ENCODE peak calls at places on chromosomes 11 and 22, in four cellular contexts. Y, W, X and D are unnamed samples.
A peak's percentile ranks its signal among the peaks of the same experiment; 100 is the strongest.

GRCh38 chr11:12287009-12287373 is 90.4 kb upstream of the PARVA start:
- DNase-seq in Y (no peak), X (peak; percentile 98), W (no peak), D (no peak)

GRCh38 chr22:19717181-19717580 is 2.9 kb downstream of the SEPTIN5 start:
- DNase-seq in X (no peak), Y (no peak), W (no peak), D (no peak)

GRCh38 chr11:124085583-124085982 is 29.7 kb upstream of the VWA5A start:
- DNase-seq in W (no peak), X (no peak), Y (no peak), D (no peak)

GRCh38 chr11:11909727-11910126 is 68.0 kb downstream of the USP47 start:
- DNase-seq in W (no peak), X (peak; percentile 65), Y (no peak), D (no peak)

GRCh38 chr11:72609045-72609444 is 65.2 kb downstream of the PDE2A start:
- DNase-seq in W (no peak), Y (no peak), X (no peak), D (no peak)

GRCh38 chr11:76206327-76207081 is at the start of gene WNT11:
- DNase-seq in X (peak; percentile 12), Y (no peak), W (peak; percentile 70), D (peak; percentile 38)

GRCh38 chr11:91230647-91231046 is 994.0 kb upstream of the FAT3 start:
- DNase-seq in X (no peak), Y (no peak), W (no peak), D (no peak)

GRCh38 chr22:19823638-19824196 is 31.0 kb downstream of the GNB1L start:
- DNase-seq in W (no peak), X (no peak), Y (peak; percentile 62), D (no peak)

GRCh38 chr11:45354976-45355705 is 69.0 kb upstream of the SYT13 start:
- DNase-seq in Y (peak; percentile 88), X (peak; percentile 80), W (peak; percentile 86), D (peak; percentile 63)

GRCh38 chr11:2724653-2725366 is 25.0 kb upstream of the KCNQ1OT1 start:
- DNase-seq in Y (no peak), X (no peak), W (no peak), D (no peak)

GRCh38 chr11:7531011-7531410 is 17.2 kb downstream of the PPFIBP2 start:
- DNase-seq in X (no peak), W (no peak), Y (no peak), D (no peak)

GRCh38 chr22:43345761-43346261 is 2.6 kb upstream of the SCUBE1 start:
- DNase-seq in X (no peak), Y (no peak), W (no peak), D (no peak)

GRCh38 chr11:57781529-57781943 is 19.9 kb downstream of the CTNND1 start:
- DNase-seq in Y (no peak), W (peak; percentile 72), X (no peak), D (no peak)

GRCh38 chr11:2466069-2466801 is 21.4 kb downstream of the KCNQ1 start:
- DNase-seq in W (no peak), X (no peak), Y (peak; percentile 67), D (no peak)

GRCh38 chr11:82733444-82734119 is at the start of gene FAM181B:
- DNase-seq in Y (peak; percentile 82), X (peak; percentile 25), W (peak; percentile 83), D (peak; percentile 63)

GRCh38 chr11:129853508-129854228 is 38.0 kb downstream of the TMEM45B start:
- DNase-seq in Y (no peak), X (no peak), W (no peak), D (no peak)

GRCh38 chr11:35337136-35337918 is 82.0 kb downstream of the SLC1A2 start:
- DNase-seq in W (no peak), Y (no peak), X (peak; percentile 98), D (no peak)

GRCh38 chr22:48431014-48431413 is 1396.7 kb downstream of the BRD1 start:
- DNase-seq in Y (no peak), X (no peak), W (no peak), D (no peak)

GRCh38 chr11:43567396-43567975 is 113.1 kb upstream of the HSD17B12 start:
- DNase-seq in Y (no peak), X (peak; percentile 51), W (no peak), D (no peak)

GRCh38 chr11:30463266-30463665 is 122.9 kb downstream of the MPPED2 start:
- DNase-seq in W (no peak), Y (no peak), X (no peak), D (no peak)

GRCh38 chr11:68412593-68413475 is 47.7 kb upstream of the PPP6R3 start:
- DNase-seq in X (peak; percentile 57), W (no peak), Y (no peak), D (no peak)

GRCh38 chr22:37184816-37185541 is 3.1 kb downstream of the C1QTNF6 start:
- DNase-seq in X (no peak), Y (no peak), W (no peak), D (no peak)

GRCh38 chr11:8290122-8290810 is 26.6 kb upstream of the LMO1 start:
- DNase-seq in Y (no peak), W (no peak), X (no peak), D (no peak)

DNA sequence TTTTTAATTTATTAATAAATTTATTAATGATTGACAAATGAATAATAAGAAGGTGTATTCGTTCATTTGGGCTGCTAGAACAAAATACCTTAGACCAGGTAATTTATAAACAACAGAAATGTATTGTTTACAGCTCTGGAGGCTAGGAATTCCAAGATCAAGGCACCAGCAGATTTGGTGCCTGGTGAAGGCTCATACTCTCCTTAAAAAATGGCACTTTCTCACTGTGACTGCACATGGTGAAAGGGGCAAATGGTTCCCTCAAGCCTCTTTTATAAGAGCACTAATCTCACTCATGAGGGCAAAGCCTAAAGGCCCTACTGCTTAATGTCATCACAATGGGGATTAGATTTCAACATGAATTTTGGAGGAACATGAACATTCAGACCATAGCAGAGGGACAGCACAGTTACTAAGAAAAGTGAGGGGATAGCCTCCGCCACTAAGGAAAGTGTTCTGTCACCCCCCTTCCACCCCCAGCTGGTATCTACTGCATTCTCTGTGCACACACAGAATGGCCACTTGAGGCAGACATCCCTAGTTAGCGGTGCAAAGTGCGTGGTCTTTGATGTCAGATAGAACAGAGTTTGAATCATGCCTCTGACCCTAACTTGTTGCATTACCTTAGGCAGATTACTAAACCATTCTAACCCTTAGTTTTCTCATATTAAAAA is 47.2 kb upstream of the CEP295 start:
- DNase-seq in Y (no peak), X (no peak), W (peak; percentile 24), D (peak; percentile 6)
- TF ChIP-seq CTCF in Y (peak; percentile 58), X (peak; percentile 36), W (no peak), D (no peak)

GRCh38 chr22:30245985-30246901 is at the start of gene LIF:
- DNase-seq in W (peak; percentile 56), X (peak; percentile 82), Y (no peak), D (no peak)
- TF ChIP-seq CTCF in W (no peak), X (no peak), Y (peak; percentile 35), D (no peak)

GRCh38 chr22:46108564-46109473 is 41.5 kb upstream of the PPARA start:
- DNase-seq in W (no peak), Y (no peak), X (no peak), D (no peak)
- TF ChIP-seq CTCF in W (no peak), Y (no peak), X (no peak), D (no peak)

GRCh38 chr22:40525250-40525884 is 111.2 kb downstream of the MRTFA start:
- DNase-seq in W (peak; percentile 64), Y (no peak), X (no peak), D (peak; percentile 56)

GRCh38 chr22:40520562-40520961 is 116.0 kb downstream of the MRTFA start:
- DNase-seq in W (no peak), X (no peak), Y (no peak), D (no peak)

GRCh38 chr22:40521046-40521445 is 115.5 kb downstream of the MRTFA start:
- DNase-seq in Y (no peak), W (no peak), X (no peak), D (no peak)

GRCh38 chr22:40526960-40527359 is 109.6 kb downstream of the MRTFA start:
- DNase-seq in Y (no peak), W (no peak), X (no peak), D (no peak)

GRCh38 chr22:40524392-40525249 is 111.9 kb downstream of the MRTFA start:
- DNase-seq in X (no peak), W (no peak), Y (no peak), D (no peak)
- TF ChIP-seq CTCF in X (peak; percentile 33), W (no peak), Y (no peak), D (no peak)

DNA sequence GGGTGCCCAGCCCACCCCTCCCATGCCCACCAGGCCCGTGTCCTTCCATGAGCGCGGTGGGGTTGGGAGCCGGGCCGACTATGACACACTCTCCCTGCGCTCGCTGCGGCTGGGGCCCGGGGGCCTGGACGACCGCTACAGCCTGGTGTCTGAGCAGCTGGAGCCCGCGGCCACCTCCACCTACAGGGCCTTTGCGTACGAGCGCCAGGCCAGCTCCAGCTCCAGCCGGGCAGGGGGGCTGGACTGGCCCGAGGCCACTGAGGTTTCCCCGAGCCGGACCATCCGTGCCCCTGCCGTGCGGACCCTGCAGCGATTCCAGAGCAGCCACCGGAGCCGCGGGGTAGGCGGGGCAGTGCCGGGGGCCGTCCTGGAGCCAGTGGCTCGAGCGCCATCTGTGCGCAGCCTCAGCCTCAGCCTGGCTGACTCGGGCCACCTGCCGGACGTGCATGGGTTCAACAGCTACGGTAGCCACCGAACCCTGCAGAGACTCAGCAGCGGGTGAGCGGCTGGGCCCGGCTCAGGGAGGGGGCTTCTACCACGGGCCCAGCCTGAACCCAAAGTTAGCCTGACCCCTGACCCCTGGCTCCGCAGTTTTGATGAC is 3.0 kb downstream of the PKP3 start:
- DNase-seq in X (peak; percentile 66), W (no peak), Y (no peak), D (no peak)
- TF ChIP-seq CTCF in X (peak; percentile 62), W (no peak), Y (no peak), D (no peak)

GRCh38 chr11:132278801-132279574 is 908.6 kb downstream of the NTM start:
- DNase-seq in Y (no peak), X (peak; percentile 40), W (no peak), D (peak; percentile 12)
- TF ChIP-seq CTCF in Y (peak; percentile 67), X (peak; percentile 61), W (peak; percentile 31), D (no peak)